ENCODE peak calls at places on chromosome 10, in six cellular contexts. H is ovary, F is endothelial cell of umbilical vein, G is spleen, D is IMR-90, B is uterus. Z is an unnamed sample. For H3K36me3, the result is how much of the 10 kb centered on the place peaks cover.

GRCh38 chr10:94006591-94007550 is 13.1 kb downstream of the PLCE1 start:
- DNase-seq in H (no peak), F (no peak), G (no peak), D (peak), B (no peak), Z (no peak)

GRCh38 chr10:80685355-80685754 is 147.7 kb downstream of the SH2D4B start:
- DNase-seq in H (no peak), F (no peak), G (no peak), D (no peak), B (no peak), Z (no peak)

GRCh38 chr10:97109562-97109961 is 76.2 kb downstream of the SLIT1 start:
- DNase-seq in H (no peak), F (no peak), G (no peak), D (no peak), B (no peak), Z (no peak)

GRCh38 chr10:43955002-43955596 is 306.4 kb upstream of the ZNF32 start:
- DNase-seq in H (no peak), F (no peak), G (no peak), D (no peak), B (no peak), Z (no peak)

GRCh38 chr10:11086177-11086576 is 68.5 kb downstream of the CELF2 start:
- DNase-seq in H (peak), F (no peak), G (no peak), D (no peak), B (peak), Z (no peak)

GRCh38 chr10:62652114-62652513 is 152.4 kb upstream of the ADO start:
- DNase-seq in H (no peak), F (no peak), G (no peak), D (peak), B (no peak), Z (no peak)

GRCh38 chr10:30154126-30154525 is 94.7 kb upstream of the JCAD start:
- DNase-seq in H (no peak), F (no peak), G (no peak), D (no peak), B (no peak), Z (no peak)

GRCh38 chr10:123392182-123392930 is 238.2 kb downstream of the BUB3 start:
- DNase-seq in H (no peak), F (no peak), G (no peak), D (no peak), B (no peak), Z (no peak)

GRCh38 chr10:113666682-113667252 is 2.9 kb upstream of the NRAP start:
- DNase-seq in H (no peak), F (no peak), G (no peak), D (peak), B (no peak), Z (no peak)

GRCh38 chr10:43272030-43272429 is 5.2 kb upstream of the RASGEF1A start:
- DNase-seq in H (no peak), F (no peak), G (no peak), D (no peak), B (no peak), Z (no peak)

GRCh38 chr10:20299037-20299557 is 482.9 kb downstream of the PLXDC2 start:
- DNase-seq in H (no peak), F (no peak), G (no peak), D (peak), B (no peak), Z (no peak)

GRCh38 chr10:101230185-101230917 is 1.1 kb upstream of the LBX1 start:
- DNase-seq in H (no peak), F (no peak), G (no peak), D (no peak), B (no peak), Z (no peak)

GRCh38 chr10:113235505-113235904 is 285.5 kb downstream of the TCF7L2 start:
- DNase-seq in H (no peak), F (no peak), G (no peak), D (no peak), B (no peak), Z (no peak)

GRCh38 chr10:58952747-58953466 is 223.5 kb upstream of the PHYHIPL start:
- DNase-seq in H (peak), F (peak), G (no peak), D (peak), B (peak), Z (no peak)

GRCh38 chr10:80567292-80567691 is 29.6 kb downstream of the SH2D4B start:
- DNase-seq in H (no peak), F (no peak), G (no peak), D (no peak), B (no peak), Z (no peak)

GRCh38 chr10:5411941-5412276 is 448 bp upstream of the NET1 start:
- DNase-seq in H (no peak), F (no peak), G (no peak), D (no peak), B (no peak), Z (no peak)

GRCh38 chr10:109931153-109931552 is 7.8 kb upstream of the XPNPEP1 start:
- DNase-seq in H (no peak), F (no peak), G (no peak), D (no peak), B (no peak), Z (peak)

GRCh38 chr10:109933984-109934565 is 10.8 kb upstream of the XPNPEP1 start:
- DNase-seq in H (no peak), F (no peak), G (no peak), D (peak), B (no peak), Z (no peak)

GRCh38 chr10:109937460-109937859 is 14.1 kb upstream of the XPNPEP1 start:
- DNase-seq in H (no peak), F (no peak), G (no peak), D (no peak), B (no peak), Z (no peak)

GRCh38 chr10:109932391-109932790 is 9.1 kb upstream of the XPNPEP1 start:
- DNase-seq in H (no peak), F (no peak), G (no peak), D (peak), B (no peak), Z (no peak)

GRCh38 chr10:109934958-109935793 is 11.9 kb upstream of the XPNPEP1 start:
- DNase-seq in H (no peak), F (peak), G (no peak), D (peak), B (no peak), Z (no peak)
- H3K27ac ChIP-seq in H (no peak), F (peak), G (peak), D (no peak), B (peak), Z (no peak)

GRCh38 chr10:133359972-133360610 is 2.3 kb upstream of the FUOM start:
- DNase-seq in H (no peak), F (no peak), G (no peak), D (no peak), B (no peak), Z (peak)

GRCh38 chr10:133362846-133363245 is 5.0 kb upstream of the FUOM start:
- DNase-seq in H (no peak), F (no peak), G (no peak), D (no peak), B (no peak), Z (no peak)

GRCh38 chr10:133359554-133359971 is 1.7 kb upstream of the FUOM start:
- DNase-seq in H (no peak), F (no peak), G (no peak), D (no peak), B (no peak), Z (peak)

GRCh38 chr10:133361227-133361626 is 3.4 kb upstream of the FUOM start:
- DNase-seq in H (no peak), F (no peak), G (no peak), D (no peak), B (no peak), Z (no peak)

GRCh38 chr10:133361773-133362441 is 4.1 kb upstream of the FUOM start:
- DNase-seq in H (no peak), F (no peak), G (no peak), D (no peak), B (no peak), Z (no peak)
- TF ChIP-seq POLR2A in H (no peak), F (no peak), G (no peak), D (no peak), B (no peak), Z (no peak)

GRCh38 chr10:45612741-45613140 is 59.8 kb downstream of the ZFAND4 start:
- DNase-seq in H (no peak), F (no peak), G (no peak), D (no peak), B (no peak), Z (no peak)
- H3K36me3 ChIP-seq in H (under half), F (under half), G (under half), D (under half), B (under half), Z (under half)

GRCh38 chr10:92112462-92112861 is 178.4 kb downstream of the CPEB3 start:
- DNase-seq in H (no peak), F (no peak), G (no peak), D (no peak), B (no peak), Z (no peak)
- H3K27ac ChIP-seq in H (no peak), F (no peak), G (no peak), D (no peak), B (no peak), Z (peak)

GRCh38 chr10:14779053-14779649 is 4.5 kb upstream of the FAM107B start:
- DNase-seq in H (no peak), F (no peak), G (no peak), D (peak), B (no peak), Z (no peak)

GRCh38 chr10:14787938-14788337 is 13.2 kb upstream of the FAM107B start:
- DNase-seq in H (no peak), F (no peak), G (no peak), D (no peak), B (no peak), Z (no peak)

GRCh38 chr10:14781763-14782162 is 7.1 kb upstream of the FAM107B start:
- DNase-seq in H (no peak), F (peak), G (no peak), D (no peak), B (no peak), Z (no peak)

GRCh38 chr10:14784459-14785055 is 9.9 kb upstream of the FAM107B start:
- DNase-seq in H (no peak), F (no peak), G (no peak), D (no peak), B (no peak), Z (no peak)

DNA sequence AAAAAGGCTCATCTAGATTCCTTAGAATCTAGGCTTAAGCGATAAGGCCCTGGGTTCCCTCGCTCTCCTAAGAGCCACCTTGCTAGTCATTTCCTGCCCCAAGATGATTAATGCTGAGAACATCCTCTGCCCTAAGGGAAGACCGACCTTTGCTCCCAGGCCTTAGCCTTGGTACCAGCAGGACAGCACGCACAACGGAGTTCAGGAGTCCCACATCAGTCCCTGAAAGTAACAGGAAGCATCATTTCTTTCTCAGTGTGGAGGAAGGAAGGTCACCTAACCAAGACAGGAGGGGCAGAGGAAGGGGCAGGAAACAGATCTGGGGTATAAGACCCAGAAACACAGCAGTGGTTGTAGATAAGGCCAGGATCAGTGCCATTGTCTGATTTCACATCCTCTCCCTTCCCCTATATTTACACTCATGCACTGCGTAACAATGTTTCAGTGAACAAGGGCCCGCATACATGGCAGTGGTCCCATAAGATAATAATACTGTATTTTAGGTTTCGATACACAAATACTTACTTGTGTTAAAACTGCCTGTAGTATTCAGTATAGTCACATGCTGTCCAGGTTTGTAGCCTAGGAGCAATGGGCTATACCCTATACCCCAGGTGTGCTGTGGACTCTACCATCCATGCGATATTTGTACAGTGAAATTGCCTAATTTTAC is 8.1 kb upstream of the FAM107B start:
- DNase-seq in H (peak), F (peak), G (no peak), D (no peak), B (no peak), Z (no peak)
- TF ChIP-seq POLR2A in H (no peak), F (peak), G (no peak), D (no peak), B (no peak), Z (no peak)

DNA sequence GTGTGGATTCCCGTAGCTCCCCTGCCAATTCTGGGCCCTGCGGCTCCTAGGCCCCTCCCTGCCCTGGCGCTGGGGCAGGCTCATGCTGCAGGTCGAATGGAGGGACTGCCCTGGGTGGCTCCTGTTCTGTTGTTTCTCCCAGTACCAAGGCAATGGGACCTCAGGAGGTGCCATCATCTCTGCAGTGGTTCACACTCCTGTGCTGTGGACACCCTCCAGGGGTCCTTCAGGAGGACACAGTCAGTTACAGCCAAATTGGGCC is 138.3 kb downstream of the ZMIZ1 start:
- DNase-seq in H (no peak), F (no peak), G (no peak), D (no peak), B (no peak), Z (no peak)
- H3K36me3 ChIP-seq in H (under half), F (under half), G (under half), D (half or more), B (under half), Z (under half)

DNA sequence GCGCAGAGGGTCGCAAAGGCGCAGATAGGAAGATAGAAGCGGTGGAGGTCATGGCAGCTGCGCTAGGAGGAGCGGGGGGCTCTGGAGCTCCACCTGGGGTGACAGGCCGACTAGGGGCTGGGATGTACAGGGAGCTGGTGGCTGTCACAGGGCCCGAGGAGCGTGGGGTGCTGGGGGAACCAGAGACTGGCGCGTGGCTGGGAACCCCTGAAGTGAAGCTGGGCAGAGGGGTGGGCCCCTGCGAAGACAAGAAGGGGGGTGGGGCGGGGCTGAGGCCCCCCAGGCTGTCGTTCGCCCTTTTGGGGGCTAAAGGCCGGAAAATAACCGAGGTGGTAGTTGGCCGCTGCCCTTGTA is 6.6 kb upstream of the MYOZ1 start:
- DNase-seq in H (no peak), F (no peak), G (no peak), D (no peak), B (no peak), Z (no peak)
- H3K27ac ChIP-seq in H (no peak), F (no peak), G (peak), D (no peak), B (peak), Z (no peak)

DNA sequence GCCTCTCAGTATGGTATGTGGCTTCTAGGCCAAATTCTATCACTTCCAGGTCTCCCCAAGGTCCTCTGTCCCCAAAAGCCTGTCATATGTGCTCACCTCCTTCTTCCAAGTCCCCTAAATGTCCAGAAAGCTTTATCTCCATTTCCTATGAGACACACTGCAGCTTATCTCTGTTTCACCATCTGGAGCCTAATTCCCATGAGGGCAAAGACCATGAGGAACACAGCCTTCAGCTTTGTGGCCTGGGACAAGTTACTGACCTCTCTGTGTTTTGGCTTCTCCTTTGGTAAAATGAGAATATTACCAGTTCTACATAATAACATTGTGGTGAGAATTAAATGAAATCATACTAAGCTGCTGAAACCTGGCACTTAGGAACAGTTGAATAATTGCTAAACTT is 19.2 kb downstream of the ST8SIA6 start:
- DNase-seq in H (no peak), F (no peak), G (no peak), D (no peak), B (no peak), Z (no peak)
- TF ChIP-seq POLR2A in H (no peak), F (no peak), G (no peak), D (no peak), B (no peak), Z (no peak)

GRCh38 chr10:7362451-7362850 is 48.4 kb downstream of the SFMBT2 start:
- DNase-seq in H (no peak), F (no peak), G (no peak), D (peak), B (no peak), Z (no peak)

GRCh38 chr10:7359954-7360353 is 50.9 kb downstream of the SFMBT2 start:
- DNase-seq in H (no peak), F (no peak), G (no peak), D (no peak), B (no peak), Z (no peak)

GRCh38 chr10:7364474-7364873 is 46.4 kb downstream of the SFMBT2 start:
- DNase-seq in H (no peak), F (no peak), G (no peak), D (no peak), B (no peak), Z (no peak)

GRCh38 chr10:7365029-7365750 is 45.6 kb downstream of the SFMBT2 start:
- DNase-seq in H (no peak), F (no peak), G (no peak), D (no peak), B (no peak), Z (no peak)

GRCh38 chr10:7363700-7364099 is 47.1 kb downstream of the SFMBT2 start:
- DNase-seq in H (no peak), F (no peak), G (no peak), D (no peak), B (no peak), Z (no peak)
- H3K36me3 ChIP-seq in H (under half), F (under half), G (under half), D (under half), B (under half), Z (under half)

DNA sequence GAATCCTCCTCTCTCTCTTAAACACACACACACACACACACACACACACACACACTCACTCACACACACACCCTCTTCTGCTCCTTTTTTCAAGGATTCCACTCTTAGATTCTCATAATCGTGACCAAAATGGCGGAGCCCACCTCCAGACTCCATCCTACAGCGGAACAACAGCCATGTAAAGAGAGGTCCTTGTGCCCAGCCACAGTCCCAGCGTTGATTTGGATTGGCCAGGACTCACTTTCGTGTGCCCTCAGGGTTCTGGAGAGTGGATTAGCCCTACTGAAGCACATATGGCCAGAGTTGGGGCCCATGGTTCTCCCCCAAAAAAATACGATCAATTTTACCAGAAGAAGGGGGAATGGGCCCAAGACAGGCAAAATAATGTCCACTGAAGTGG is 90.2 kb upstream of the SMNDC1 start:
- DNase-seq in H (no peak), F (no peak), G (no peak), D (no peak), B (no peak), Z (no peak)
- H3K27ac ChIP-seq in H (no peak), F (peak), G (no peak), D (no peak), B (peak), Z (peak)